ENCODE peak calls at places on chromosomes 2 and 18, in ten cellular contexts. M is CD8-positive, alpha-beta memory T cell; W is A549; A is neural progenitor cell; Z is RWPE1; Y is endodermal cell; H is colonic mucosa; I is HCT116; F is breast epithelium; X is fibroblast of lung. P is an unnamed sample.

GRCh38 chr2:200703132-200703925 is 108.4 kb upstream of the BZW1 start:
- DNase-seq in F (no peak), W (peak), M (no peak), H (peak), A (peak), I (peak), X (peak), Y (no peak), Z (peak), P (peak)

GRCh38 chr2:234450431-234451095 is 46.3 kb downstream of the ARL4C start:
- DNase-seq in Z (no peak), H (no peak), X (no peak), F (no peak), A (no peak), I (no peak), M (no peak), W (no peak), Y (no peak), P (no peak)

GRCh38 chr2:230225486-230225885 is at the start of gene SP140:
- DNase-seq in Y (no peak), H (peak), I (no peak), W (no peak), A (no peak), M (peak), Z (no peak), F (no peak), X (no peak), P (peak)

GRCh38 chr18:55857961-55858360 is 270.0 kb upstream of the TCF4 start:
- DNase-seq in W (no peak), A (no peak), Z (no peak), X (no peak), I (no peak), M (no peak), H (no peak), Y (no peak), F (no peak), P (no peak)

GRCh38 chr2:22126978-22127377 is 1003.2 kb downstream of the TDRD15 start:
- DNase-seq in W (no peak), F (no peak), M (no peak), H (no peak), X (no peak), I (no peak), Z (no peak), A (no peak), Y (no peak), P (no peak)

GRCh38 chr2:151775057-151775740 is 40.9 kb upstream of the NEB start:
- DNase-seq in Y (no peak), Z (no peak), I (no peak), X (no peak), H (no peak), F (no peak), A (no peak), M (no peak), W (no peak), P (no peak)

GRCh38 chr18:75065251-75066000 is 143.5 kb downstream of the PTGR3 start:
- DNase-seq in I (no peak), M (no peak), W (no peak), H (no peak), X (no peak), A (no peak), F (no peak), Y (no peak), Z (no peak), P (no peak)

GRCh38 chr2:129361688-129362087 is 617.8 kb upstream of the RAB6C start:
- DNase-seq in F (no peak), I (no peak), W (no peak), X (no peak), A (no peak), M (no peak), Y (no peak), Z (no peak), H (no peak), P (no peak)

GRCh38 chr2:138504546-138505239 is 3.1 kb downstream of the SPOPL start:
- DNase-seq in M (no peak), W (no peak), X (no peak), F (no peak), Z (no peak), Y (no peak), I (no peak), A (no peak), H (no peak), P (no peak)

GRCh38 chr2:240737958-240738357 is 46.3 kb downstream of the AQP12A start:
- DNase-seq in H (no peak), A (no peak), Z (no peak), Y (no peak), W (no peak), M (no peak), X (no peak), F (no peak), I (no peak), P (no peak)

GRCh38 chr2:161077367-161078210 is 82.6 kb upstream of the TANK start:
- DNase-seq in H (peak), A (no peak), F (no peak), Z (no peak), X (peak), M (peak), W (no peak), I (no peak), Y (no peak), P (no peak)

GRCh38 chr2:219656523-219656922 is 29.1 kb downstream of the SLC4A3 start:
- DNase-seq in A (no peak), I (no peak), M (no peak), X (peak), W (no peak), Z (no peak), F (no peak), H (no peak), Y (no peak), P (no peak)

GRCh38 chr2:47062721-47063120 is 92.4 kb downstream of the STPG4 start:
- DNase-seq in Z (no peak), H (no peak), F (no peak), Y (no peak), I (no peak), W (no peak), M (no peak), A (no peak), X (peak), P (no peak)

GRCh38 chr2:221293949-221294736 is 278.0 kb downstream of the EPHA4 start:
- DNase-seq in I (no peak), X (no peak), A (peak), Z (no peak), W (no peak), H (peak), Y (no peak), F (no peak), M (no peak), P (no peak)

GRCh38 chr2:129396980-129397599 is 582.4 kb upstream of the RAB6C start:
- DNase-seq in A (peak), F (no peak), X (peak), W (peak), H (no peak), Y (peak), Z (peak), M (no peak), I (peak), P (no peak)

GRCh38 chr2:37627715-37628114 is 43.7 kb downstream of the CDC42EP3 start:
- DNase-seq in I (no peak), W (no peak), Z (no peak), H (no peak), X (no peak), F (no peak), A (no peak), Y (no peak), M (no peak), P (no peak)
- H3K27ac ChIP-seq in I (no peak), W (no peak), Z (no peak), H (no peak), X (no peak), F (no peak), A (no peak), Y (no peak), M (no peak), P (no peak)

DNA sequence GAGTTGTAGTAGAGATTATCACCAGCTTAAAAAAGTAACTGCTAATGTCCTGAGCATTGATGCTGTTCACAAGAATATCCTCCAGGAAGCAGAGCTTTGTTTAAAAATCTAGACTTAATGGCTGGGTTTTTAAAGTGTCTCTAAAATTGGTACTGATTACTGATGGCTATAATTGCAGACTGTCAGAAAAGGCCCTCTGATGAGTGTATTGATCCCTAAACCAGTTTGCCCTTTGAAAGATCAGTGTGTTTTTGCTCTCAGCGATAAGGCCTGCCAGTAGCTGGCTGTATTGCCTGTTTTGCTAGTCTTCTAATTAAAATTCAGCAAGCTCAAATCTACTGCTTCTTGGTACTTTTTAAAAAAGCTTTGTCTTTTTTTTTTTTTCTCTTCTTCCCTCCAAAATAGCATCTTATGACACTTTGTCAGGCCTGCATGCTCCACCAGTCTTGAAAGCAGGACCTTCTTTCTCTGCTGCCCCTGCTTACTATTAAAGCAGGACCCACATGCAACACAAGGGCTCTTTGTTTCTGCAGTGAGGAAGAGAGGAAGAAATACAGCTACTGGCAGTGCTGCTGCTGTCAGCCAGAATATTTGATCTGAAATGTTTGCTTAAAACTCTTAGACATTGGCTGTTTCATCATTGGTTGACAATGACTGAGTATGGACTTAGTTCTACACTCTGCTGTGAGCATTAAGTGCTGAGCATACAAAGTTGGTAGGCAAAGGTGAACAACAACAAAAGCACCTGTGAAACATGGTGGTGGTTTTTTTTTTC is 1.8 kb downstream of the SEC11C start:
- DNase-seq in F (no peak), Y (no peak), A (no peak), M (no peak), I (no peak), X (no peak), W (no peak), Z (no peak), H (no peak), P (peak)
- H3K27ac ChIP-seq in F (no peak), Y (no peak), A (no peak), M (no peak), I (no peak), X (no peak), W (no peak), Z (no peak), H (no peak), P (peak)

GRCh38 chr2:3460831-3461544 is 58.3 kb downstream of the ADI1 start:
- DNase-seq in F (no peak), M (no peak), W (no peak), Z (no peak), I (no peak), X (no peak), H (no peak), A (no peak), Y (no peak), P (no peak)

GRCh38 chr2:3460161-3460560 is 59.2 kb downstream of the ADI1 start:
- DNase-seq in H (no peak), I (no peak), F (no peak), M (no peak), Y (no peak), Z (no peak), W (no peak), X (no peak), A (no peak), P (no peak)

GRCh38 chr2:3458396-3459184 is 60.7 kb downstream of the ADI1 start:
- DNase-seq in F (no peak), M (no peak), Y (no peak), H (no peak), X (no peak), A (no peak), W (no peak), I (no peak), Z (no peak), P (no peak)

GRCh38 chr2:3457524-3458395 is 61.6 kb downstream of the ADI1 start:
- DNase-seq in W (no peak), A (no peak), X (no peak), Z (no peak), F (no peak), I (no peak), M (no peak), H (no peak), Y (no peak), P (no peak)

GRCh38 chr2:3459185-3460015 is 59.9 kb downstream of the ADI1 start:
- DNase-seq in Y (peak), I (no peak), X (no peak), H (no peak), M (no peak), F (no peak), Z (no peak), A (peak), W (no peak), P (no peak)
- H3K27ac ChIP-seq in Y (peak), I (no peak), X (no peak), H (no peak), M (no peak), F (no peak), Z (peak), A (no peak), W (no peak), P (no peak)

DNA sequence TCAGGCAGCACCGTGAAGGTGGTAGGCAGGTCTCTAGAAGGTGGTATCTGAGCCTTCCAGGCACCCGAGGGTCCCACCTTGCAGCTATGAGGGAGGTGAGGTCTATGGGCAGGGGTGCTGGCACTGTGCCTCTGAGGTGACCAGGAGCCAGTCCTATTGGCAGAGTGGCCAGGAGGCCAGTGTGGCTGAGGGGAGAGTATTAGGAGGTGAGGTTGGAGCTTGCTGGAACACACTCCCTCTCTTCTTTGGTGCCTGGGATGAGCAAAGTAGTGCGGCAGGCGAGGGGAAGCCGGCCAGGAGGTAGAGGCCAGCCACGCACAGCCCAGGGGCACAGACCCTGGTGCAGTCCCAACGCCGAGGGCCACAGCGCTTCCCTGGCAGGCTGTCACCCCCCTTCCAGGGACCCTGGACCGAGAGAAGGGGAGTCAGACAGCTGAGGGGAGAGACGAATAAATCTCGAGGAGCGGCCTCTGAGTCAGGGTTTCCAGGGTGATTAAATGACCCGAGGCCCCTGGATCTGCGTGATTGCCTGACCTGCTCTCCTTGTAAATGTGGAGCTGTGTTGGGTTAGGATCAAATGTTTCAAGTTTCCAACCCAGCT is 167.1 kb downstream of the SEPTIN10 start:
- DNase-seq in A (no peak), Z (no peak), I (no peak), X (no peak), M (no peak), F (no peak), W (no peak), H (no peak), Y (peak), P (no peak)
- H3K27ac ChIP-seq in A (no peak), Z (no peak), I (no peak), X (peak), M (no peak), F (no peak), W (no peak), H (no peak), Y (peak), P (no peak)

GRCh38 chr18:24558403-24558802 is 98.0 kb downstream of the HRH4 start:
- DNase-seq in H (no peak), A (no peak), Y (no peak), W (no peak), X (no peak), I (no peak), M (no peak), F (no peak), Z (no peak), P (no peak)

GRCh38 chr18:24553886-24554285 is 93.4 kb downstream of the HRH4 start:
- DNase-seq in Z (no peak), W (no peak), A (peak), F (no peak), M (no peak), I (no peak), Y (no peak), H (no peak), X (no peak), P (no peak)

GRCh38 chr18:24560511-24560981 is 100.1 kb downstream of the HRH4 start:
- DNase-seq in W (no peak), A (peak), M (no peak), H (no peak), F (no peak), Z (peak), X (no peak), I (peak), Y (peak), P (no peak)

GRCh38 chr18:24561369-24561768 is 100.9 kb downstream of the HRH4 start:
- DNase-seq in I (no peak), H (no peak), F (no peak), A (no peak), Z (no peak), M (no peak), W (no peak), X (no peak), Y (no peak), P (no peak)

GRCh38 chr18:24559474-24560018 is 99.1 kb downstream of the HRH4 start:
- DNase-seq in W (no peak), A (no peak), M (no peak), F (no peak), Z (no peak), Y (no peak), H (no peak), X (no peak), I (no peak), P (no peak)
- H3K27ac ChIP-seq in W (no peak), A (no peak), M (no peak), F (no peak), Z (no peak), Y (no peak), H (no peak), X (no peak), I (no peak), P (no peak)

GRCh38 chr18:49031511-49032188 is 80.9 kb upstream of the SMAD7 start:
- DNase-seq in A (no peak), Z (no peak), H (peak), W (no peak), F (no peak), M (no peak), X (no peak), Y (peak), I (no peak), P (no peak)

GRCh38 chr18:49030138-49030537 is 79.4 kb upstream of the SMAD7 start:
- DNase-seq in Z (no peak), M (no peak), W (no peak), F (no peak), X (no peak), H (peak), Y (peak), I (no peak), A (no peak), P (no peak)

GRCh38 chr18:49032189-49032584 is 81.4 kb upstream of the SMAD7 start:
- DNase-seq in X (no peak), F (no peak), M (no peak), H (no peak), Z (no peak), Y (no peak), A (no peak), W (no peak), I (no peak), P (no peak)

GRCh38 chr18:49029628-49030027 is 78.9 kb upstream of the SMAD7 start:
- DNase-seq in H (peak), W (no peak), X (no peak), A (no peak), M (no peak), F (no peak), Z (no peak), I (no peak), Y (peak), P (no peak)

DNA sequence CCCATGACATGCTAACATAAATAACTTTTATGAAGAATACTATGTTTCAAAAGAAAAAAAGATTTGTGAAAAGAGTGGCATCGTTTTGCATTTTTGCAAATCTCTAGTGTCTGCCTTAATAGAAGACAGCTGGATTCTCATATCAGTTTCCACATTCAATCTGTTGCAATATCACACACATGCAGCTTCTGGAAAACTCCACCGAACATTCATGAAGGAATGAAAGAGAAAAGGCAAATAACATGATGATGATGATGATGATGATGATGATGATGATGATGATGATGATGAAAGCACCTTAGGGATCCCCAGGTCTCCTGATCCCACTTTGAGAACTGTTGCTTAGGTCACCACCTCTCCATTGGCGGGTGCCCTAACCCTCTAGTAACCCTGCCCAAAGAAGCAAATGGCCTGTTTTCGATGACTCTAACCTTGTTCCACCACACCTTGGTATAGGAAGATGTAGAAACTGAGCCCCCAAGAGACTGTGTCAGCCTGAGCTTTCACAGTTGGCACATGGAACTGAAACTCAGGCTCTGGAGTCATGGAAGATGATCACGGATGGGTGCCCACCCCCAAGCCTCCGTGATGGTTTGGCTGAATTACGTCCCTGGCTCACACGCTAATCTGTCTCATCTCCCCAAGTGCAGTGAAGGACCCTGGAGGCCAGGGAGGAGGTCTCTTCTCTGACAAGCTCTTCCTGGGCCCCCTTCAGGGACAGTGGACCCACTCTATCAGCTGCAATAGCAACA is 80.1 kb upstream of the SMAD7 start:
- DNase-seq in A (no peak), X (peak), M (no peak), Y (peak), W (no peak), I (no peak), F (no peak), Z (no peak), H (peak), P (no peak)
- H3K27ac ChIP-seq in A (no peak), X (no peak), M (no peak), Y (no peak), W (no peak), I (no peak), F (no peak), Z (no peak), H (no peak), P (no peak)

GRCh38 chr18:24814521-24814920 is 354.1 kb downstream of the HRH4 start:
- DNase-seq in F (no peak), Y (no peak), W (no peak), M (no peak), A (no peak), Z (no peak), X (no peak), H (no peak), I (no peak), P (no peak)

GRCh38 chr18:24819141-24819890 is 358.9 kb downstream of the HRH4 start:
- DNase-seq in M (no peak), Z (no peak), Y (no peak), H (no peak), W (no peak), X (no peak), F (no peak), I (no peak), A (no peak), P (no peak)

GRCh38 chr18:24817150-24818068 is 357.0 kb downstream of the HRH4 start:
- DNase-seq in M (no peak), A (peak), F (no peak), Z (no peak), W (no peak), X (no peak), I (no peak), H (no peak), Y (peak), P (no peak)

GRCh38 chr18:24818451-24818850 is 358.0 kb downstream of the HRH4 start:
- DNase-seq in H (no peak), Z (no peak), Y (peak), W (no peak), X (no peak), A (peak), M (no peak), I (no peak), F (no peak), P (peak)

DNA sequence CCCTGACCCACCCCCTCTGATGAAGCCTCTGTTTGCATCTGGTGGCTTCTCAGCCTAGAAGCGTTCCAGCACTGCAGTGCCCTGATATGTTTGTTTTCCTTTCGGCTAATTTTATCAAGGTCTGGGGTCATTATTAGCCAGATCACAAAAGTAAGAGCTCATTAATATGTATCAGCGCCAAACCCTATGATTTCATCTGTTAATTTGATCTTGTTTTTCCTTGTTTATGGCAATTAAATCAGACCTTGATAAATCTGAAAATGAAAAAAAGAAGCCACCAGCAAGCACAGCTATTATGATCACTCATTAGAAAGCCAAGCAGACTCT is 357.6 kb downstream of the HRH4 start:
- DNase-seq in F (no peak), A (no peak), M (no peak), W (no peak), H (no peak), Y (no peak), I (no peak), X (no peak), Z (no peak), P (no peak)
- H3K27ac ChIP-seq in F (no peak), A (no peak), M (no peak), W (no peak), H (no peak), Y (peak), I (no peak), X (no peak), Z (no peak), P (no peak)

P was measured in substantia nigra.